ENCODE peak calls at places on chromosomes 2 and 18, in four cellular contexts. Y, F, J and C are unnamed samples.

GRCh38 chr2:79235135-79235534 is 75.6 kb upstream of the REG3A start:
- DNase-seq in Y (no peak), F (no peak), J (no peak), C (no peak)

GRCh38 chr2:715847-716573 is 38.8 kb upstream of the TMEM18 start:
- DNase-seq in Y (no peak), F (no peak), J (no peak), C (no peak)

GRCh38 chr2:80971-81736 is 34.8 kb upstream of the FAM110C start:
- DNase-seq in Y (no peak), F (no peak), J (no peak), C (no peak)

GRCh38 chr2:43027103-43027482 is 199.3 kb downstream of the ZFP36L2 start:
- DNase-seq in Y (no peak), F (no peak), J (no peak), C (no peak)

GRCh38 chr2:223696719-223697118 is 94.6 kb upstream of the SCG2 start:
- DNase-seq in Y (no peak), F (no peak), J (peak), C (no peak)

GRCh38 chr2:44564752-44565151 is 203.0 kb downstream of the CAMKMT start:
- DNase-seq in Y (no peak), F (no peak), J (no peak), C (no peak)

GRCh38 chr2:30778611-30779010 is 28.6 kb downstream of the CAPN13 start:
- DNase-seq in Y (no peak), F (no peak), J (no peak), C (no peak)

GRCh38 chr2:143128681-143129580 is at the start of gene ARHGAP15:
- DNase-seq in Y (no peak), F (no peak), J (no peak), C (no peak)

GRCh38 chr2:223113161-223113560 is 61.2 kb downstream of the KCNE4 start:
- DNase-seq in Y (no peak), F (no peak), J (no peak), C (no peak)

GRCh38 chr18:24910217-24910616 is 441.7 kb downstream of the ZNF521 start:
- DNase-seq in Y (no peak), F (no peak), J (no peak), C (no peak)

GRCh38 chr2:183224933-183225332 is 100.7 kb downstream of the NUP35 start:
- DNase-seq in Y (no peak), F (no peak), J (no peak), C (no peak)

GRCh38 chr2:20626698-20627471 is 24.0 kb downstream of the HS1BP3 start:
- DNase-seq in Y (no peak), F (no peak), J (no peak), C (no peak)

GRCh38 chr2:117832905-117833613 is 18.6 kb downstream of the DDX18 start:
- DNase-seq in Y (peak), F (no peak), J (no peak), C (no peak)

GRCh38 chr18:47604041-47604440 is 326.4 kb downstream of the SMAD2 start:
- DNase-seq in Y (no peak), F (no peak), J (no peak), C (no peak)

GRCh38 chr2:180823546-180824141 is 156.8 kb upstream of the UBE2E3 start:
- DNase-seq in Y (no peak), F (peak), J (no peak), C (no peak)

GRCh38 chr2:60957643-60958042 is 59.9 kb upstream of the PEX13 start:
- DNase-seq in Y (no peak), F (no peak), J (no peak), C (no peak)

GRCh38 chr2:28567076-28567471 is 71.2 kb downstream of the PLB1 start:
- DNase-seq in Y (peak), F (no peak), J (no peak), C (no peak)
- TF ChIP-seq CTCF in Y (no peak), F (no peak), J (no peak), C (no peak)

DNA sequence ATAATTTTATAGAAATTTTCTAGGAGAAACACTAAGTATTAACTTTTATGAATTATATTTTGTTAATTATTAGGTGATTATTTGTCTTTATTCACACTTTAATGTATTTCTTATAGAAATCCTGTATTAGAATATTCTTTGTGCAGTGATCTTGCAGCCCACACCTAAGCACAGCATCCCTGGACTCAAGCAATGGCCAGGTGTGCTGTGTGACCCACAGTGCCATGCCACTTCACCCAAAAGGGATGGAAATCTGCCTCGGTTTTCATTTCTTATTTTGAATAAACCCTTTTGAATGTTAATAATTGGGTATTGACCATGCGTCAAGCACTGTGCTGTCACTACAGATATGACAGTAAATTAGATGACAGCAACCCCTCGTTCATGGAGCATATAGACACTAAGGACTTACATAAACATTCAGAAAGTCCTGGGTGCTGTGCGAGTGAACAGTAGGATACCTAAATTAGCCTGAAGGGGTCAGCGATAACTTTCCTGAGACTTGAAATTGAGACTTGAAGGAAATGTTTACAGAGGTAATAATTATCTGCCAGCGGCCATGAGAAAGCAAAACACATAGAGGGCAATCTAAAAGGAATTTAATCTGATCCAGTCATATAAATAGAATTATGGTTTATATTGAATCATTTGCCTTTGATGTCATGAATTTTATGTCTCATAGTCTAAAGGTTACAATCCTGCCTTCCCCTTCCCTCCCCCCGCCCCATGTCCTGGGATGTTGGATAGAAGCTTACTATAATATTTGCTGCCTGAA is 52.7 kb upstream of the CALCRL start:
- DNase-seq in Y (no peak), F (peak), J (no peak), C (peak)
- TF ChIP-seq CTCF in Y (no peak), F (peak), J (no peak), C (peak)

GRCh38 chr2:101725515-101726192 is 28.1 kb downstream of the MAP4K4 start:
- DNase-seq in Y (no peak), F (no peak), J (no peak), C (no peak)
- TF ChIP-seq CTCF in Y (no peak), F (peak), J (no peak), C (no peak)

DNA sequence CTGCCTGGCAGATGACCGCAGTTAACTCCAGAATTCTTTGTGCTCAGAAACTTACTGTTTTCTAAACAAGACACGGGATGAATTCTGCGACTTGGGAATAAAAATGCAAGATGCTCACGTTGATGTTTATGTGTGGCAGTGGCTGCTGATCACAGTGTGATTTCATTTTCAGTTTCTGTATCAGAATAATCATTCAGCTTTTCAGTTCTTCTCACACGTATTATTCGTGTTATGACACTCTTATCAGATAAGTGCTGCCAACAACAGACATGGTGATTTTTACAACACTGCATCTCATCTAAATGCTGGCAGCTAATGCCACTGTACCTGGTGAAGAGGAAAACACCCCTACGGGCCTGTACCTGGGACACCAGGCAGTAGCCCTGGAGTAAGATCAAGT is 272.9 kb upstream of the REV1 start:
- DNase-seq in Y (no peak), F (no peak), J (no peak), C (no peak)
- TF ChIP-seq CTCF in Y (no peak), F (no peak), J (no peak), C (no peak)

DNA sequence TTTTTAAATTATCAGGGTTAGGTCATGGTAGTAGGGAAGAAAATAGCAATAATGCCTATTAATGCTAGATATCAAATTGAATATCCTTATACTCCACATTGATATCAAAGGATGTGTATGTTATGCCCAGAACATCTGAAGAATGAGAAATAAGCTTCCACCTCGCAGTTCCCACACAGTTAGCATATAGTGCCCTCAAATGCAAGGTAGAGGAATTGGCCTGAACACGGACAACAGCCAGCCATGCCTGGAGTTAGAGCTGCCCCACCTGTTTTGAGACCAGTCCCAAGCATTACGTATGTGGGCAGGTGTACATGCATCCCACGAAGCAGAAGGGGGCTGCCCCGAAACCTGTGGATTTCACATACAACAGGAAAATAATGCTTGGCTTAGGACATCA is 79.6 kb downstream of the SUMO1 start:
- DNase-seq in Y (peak), F (no peak), J (no peak), C (no peak)
- TF ChIP-seq CTCF in Y (no peak), F (peak), J (peak), C (peak)

GRCh38 chr2:164700390-164700789 is 79.1 kb upstream of the GRB14 start:
- DNase-seq in Y (no peak), F (no peak), J (no peak), C (no peak)
- TF ChIP-seq CTCF in Y (no peak), F (no peak), J (no peak), C (no peak)